ENCODE peak calls at places on chromosomes 5 and 9, in six cellular contexts. O is activated CD4-positive, alpha-beta T cell treated with anti-CD3 and anti-CD28 coated beads for 36 hours; P is mucosa of descending colon; R is aorta; M is A549; N is activated T-cell treated with anti-CD3 and anti-CD28 coated beads, Interleukin-2, amount 50 U/mL, for 4 hours. V is an unnamed sample.

GRCh38 chr9:131406567-131407436 is 12.9 kb downstream of the PRRC2B start:
- ATAC-seq in R (no peak), P (peak), N (peak), M (no peak), O (peak), V (no peak)

GRCh38 chr9:89078421-89078820 is 87.2 kb downstream of the S1PR3 start:
- ATAC-seq in N (no peak), O (no peak), M (no peak), R (peak), P (no peak), V (no peak)

GRCh38 chr9:134538856-134539562 is 102.6 kb upstream of the COL5A1 start:
- ATAC-seq in M (no peak), R (no peak), P (no peak), N (no peak), O (no peak), V (no peak)

GRCh38 chr5:74232281-74232680 is 408.2 kb downstream of the ENC1 start:
- ATAC-seq in R (no peak), P (no peak), M (no peak), N (no peak), O (peak), V (peak)

GRCh38 chr5:17257705-17258273 is 40.4 kb downstream of the BASP1 start:
- ATAC-seq in O (peak), P (peak), N (peak), M (peak), R (no peak), V (no peak)

GRCh38 chr9:5642170-5642569 is 13.3 kb downstream of the RIC1 start:
- ATAC-seq in O (no peak), R (no peak), P (no peak), N (no peak), M (no peak), V (no peak)

GRCh38 chr5:55868846-55869245 is 17.7 kb downstream of the IL31RA start:
- ATAC-seq in O (peak), R (peak), N (peak), P (peak), M (peak), V (peak)

GRCh38 chr9:14238044-14238443 is 75.9 kb downstream of the NFIB start:
- ATAC-seq in M (peak), R (peak), N (no peak), P (peak), O (no peak), V (peak)

GRCh38 chr5:148681157-148682131 is 27.1 kb upstream of the HTR4 start:
- ATAC-seq in M (no peak), R (no peak), O (no peak), P (peak), N (no peak), V (no peak)

GRCh38 chr5:53112909-53113308 is 3.4 kb upstream of the MOCS2 start:
- ATAC-seq in O (no peak), N (no peak), P (no peak), R (no peak), M (no peak), V (no peak)

GRCh38 chr9:100492952-100493351 is 20.0 kb downstream of the TMEFF1 start:
- ATAC-seq in R (no peak), P (no peak), O (no peak), M (peak), N (no peak), V (no peak)

GRCh38 chr5:40675396-40676133 is 4.2 kb upstream of the PTGER4 start:
- ATAC-seq in M (no peak), R (no peak), O (peak), N (peak), P (no peak), V (no peak)

V was measured in esophagus mucosa.